ENCODE peak calls at places on chromosomes 16 and 17, in nine cellular contexts. M is heart right ventricle, A is fibroblast of lung, Q is HFF-Myc, Y is Peyer's patch, T is uterus, J is glutamatergic neuron, L is mesothelial cell of epicardium, I is thoracic aorta. W is an unnamed sample.

GRCh38 chr17:29709861-29710849 is 87.4 kb upstream of the CORO6 start:
- DNase-seq in M (no peak), A (peak), Q (no peak), Y (no peak), T (no peak), J (no peak), L (no peak), I (no peak), W (no peak)

GRCh38 chr17:45235071-45236001 is 13.7 kb downstream of the FMNL1 start:
- DNase-seq in M (peak), A (peak), Q (peak), Y (peak), T (peak), J (peak), L (peak), I (peak), W (peak)

GRCh38 chr17:28272166-28272565 is 46.8 kb upstream of the TMEM97 start:
- DNase-seq in M (no peak), A (no peak), Q (no peak), Y (no peak), T (no peak), J (no peak), L (no peak), I (no peak), W (no peak)

GRCh38 chr16:4372315-4372577 is 598 bp downstream of the VASN start:
- DNase-seq in M (no peak), A (no peak), Q (no peak), Y (no peak), T (no peak), J (no peak), L (no peak), I (no peak), W (no peak)

GRCh38 chr16:84618428-84619102 is 687 bp upstream of the COTL1 start:
- DNase-seq in M (no peak), A (peak), Q (peak), Y (peak), T (peak), J (peak), L (no peak), I (no peak), W (peak)

GRCh38 chr17:19343256-19343630 is 19.3 kb downstream of the B9D1 start:
- DNase-seq in M (no peak), A (no peak), Q (no peak), Y (no peak), T (peak), J (no peak), L (no peak), I (no peak), W (no peak)

GRCh38 chr17:77433385-77434135 is 292.8 kb downstream of the SEC14L1 start:
- DNase-seq in M (peak), A (peak), Q (no peak), Y (no peak), T (peak), J (no peak), L (no peak), I (no peak), W (no peak)

GRCh38 chr16:17518441-17518840 is 47.7 kb upstream of the XYLT1 start:
- DNase-seq in M (no peak), A (peak), Q (no peak), Y (no peak), T (no peak), J (no peak), L (no peak), I (no peak), W (no peak)

GRCh38 chr17:52106638-52107261 is 51.8 kb downstream of the CA10 start:
- DNase-seq in M (peak), A (peak), Q (peak), Y (no peak), T (no peak), J (peak), L (peak), I (no peak), W (no peak)

GRCh38 chr17:6425407-6425806 is 9.5 kb downstream of the AIPL1 start:
- DNase-seq in M (no peak), A (no peak), Q (no peak), Y (no peak), T (no peak), J (no peak), L (no peak), I (no peak), W (no peak)

GRCh38 chr17:6428207-6428965 is 6.5 kb downstream of the AIPL1 start:
- DNase-seq in M (no peak), A (no peak), Q (no peak), Y (no peak), T (no peak), J (no peak), L (no peak), I (no peak), W (no peak)

GRCh38 chr17:6426356-6427101 is 8.4 kb downstream of the AIPL1 start:
- DNase-seq in M (no peak), A (no peak), Q (no peak), Y (no peak), T (no peak), J (no peak), L (no peak), I (no peak), W (no peak)

GRCh38 chr17:6429266-6429665 is 5.7 kb downstream of the AIPL1 start:
- DNase-seq in M (no peak), A (no peak), Q (no peak), Y (no peak), T (no peak), J (peak), L (no peak), I (no peak), W (no peak)

DNA sequence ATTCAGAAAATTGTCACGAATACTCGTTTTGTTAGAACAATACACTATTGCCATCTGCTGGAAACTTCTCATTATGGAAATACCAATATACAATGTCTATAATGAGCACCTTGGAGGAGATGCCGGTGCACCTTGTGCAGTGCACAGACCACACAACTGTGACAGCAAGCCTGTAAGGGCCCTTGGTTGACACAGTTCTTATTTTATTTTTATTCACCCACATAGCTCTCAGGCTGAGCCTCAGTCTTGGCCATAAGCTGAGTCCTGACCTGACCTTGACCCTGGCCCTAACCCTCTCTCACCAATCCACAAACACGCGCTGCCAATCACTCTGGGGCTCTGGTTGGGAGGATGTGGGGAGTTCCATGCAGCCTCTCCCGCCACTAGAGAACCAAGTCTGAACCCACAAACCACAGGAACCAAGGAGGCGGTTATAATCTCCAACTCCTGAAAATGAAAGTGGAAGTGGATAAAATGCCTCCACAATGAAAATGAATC is 7.6 kb downstream of the AIPL1 start:
- DNase-seq in M (no peak), A (peak), Q (no peak), Y (no peak), T (no peak), J (no peak), L (no peak), I (no peak), W (no peak)
- TF ChIP-seq CTCF in M (no peak), A (no peak), Q (no peak), Y (no peak), T (no peak), J (no peak), L (no peak), I (no peak), W (peak)

DNA sequence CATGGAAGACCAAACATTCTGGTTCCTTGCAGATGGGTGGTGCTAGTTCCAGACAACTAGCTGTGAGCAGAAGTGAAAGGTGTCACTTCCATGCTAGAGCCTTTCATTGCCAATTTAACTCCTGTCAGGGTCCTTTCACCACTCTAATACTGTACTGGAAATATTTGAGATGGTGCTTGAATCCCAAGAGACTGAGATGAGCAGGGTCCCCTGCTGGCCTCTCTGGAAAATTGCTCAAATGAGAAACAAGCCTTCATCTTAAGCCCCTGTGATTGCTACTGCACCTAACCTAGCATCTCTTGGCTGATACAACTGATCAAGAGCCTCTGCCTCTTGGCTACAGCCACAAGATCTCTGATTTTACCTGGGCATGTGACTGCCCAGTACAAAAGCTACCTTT is 7.4 kb upstream of the VAC14 start:
- DNase-seq in M (no peak), A (no peak), Q (no peak), Y (no peak), T (no peak), J (no peak), L (no peak), I (no peak), W (no peak)
- TF ChIP-seq CTCF in M (no peak), A (peak), Q (peak), Y (no peak), T (no peak), J (no peak), L (no peak), I (no peak), W (no peak)

DNA sequence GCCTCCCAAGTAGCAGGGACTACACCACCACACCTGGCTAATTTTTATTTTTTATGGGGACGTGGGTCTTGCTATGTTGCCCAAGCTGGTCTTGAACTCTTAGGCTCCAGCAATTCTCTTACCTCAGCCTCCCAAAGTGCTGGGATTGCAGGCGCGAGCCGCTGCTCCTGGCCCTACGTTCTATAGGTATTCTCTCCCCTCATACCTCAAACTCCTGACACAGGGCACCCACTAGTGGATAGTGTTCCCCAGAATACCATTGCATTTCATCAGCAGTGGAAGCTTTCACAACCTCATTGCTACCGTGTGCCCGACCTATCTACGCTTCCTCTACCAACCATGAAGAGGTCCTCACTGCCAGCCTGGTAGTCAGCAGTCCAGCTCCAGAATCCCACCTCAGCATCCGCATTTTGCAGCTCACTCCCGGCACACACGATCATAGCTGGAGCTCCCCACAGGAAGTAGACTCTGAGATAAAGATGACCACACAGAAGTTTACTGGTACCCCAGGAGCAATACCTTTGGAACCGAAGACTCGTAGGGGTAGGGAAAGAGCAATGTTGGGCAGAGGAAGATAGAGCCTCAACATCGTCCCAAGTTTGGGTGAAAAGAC is 9.3 kb downstream of the CTRB2 start:
- DNase-seq in M (no peak), A (no peak), Q (no peak), Y (no peak), T (no peak), J (no peak), L (no peak), I (no peak), W (no peak)
- TF ChIP-seq CTCF in M (no peak), A (no peak), Q (no peak), Y (no peak), T (no peak), J (no peak), L (no peak), I (no peak), W (no peak)

GRCh38 chr16:9695152-9695551 is 487.1 kb downstream of the GRIN2A start:
- DNase-seq in M (no peak), A (no peak), Q (no peak), Y (no peak), T (no peak), J (no peak), L (no peak), I (no peak), W (no peak)
- TF ChIP-seq CTCF in M (no peak), A (no peak), Q (no peak), Y (no peak), T (no peak), J (no peak), L (no peak), I (no peak), W (no peak)

DNA sequence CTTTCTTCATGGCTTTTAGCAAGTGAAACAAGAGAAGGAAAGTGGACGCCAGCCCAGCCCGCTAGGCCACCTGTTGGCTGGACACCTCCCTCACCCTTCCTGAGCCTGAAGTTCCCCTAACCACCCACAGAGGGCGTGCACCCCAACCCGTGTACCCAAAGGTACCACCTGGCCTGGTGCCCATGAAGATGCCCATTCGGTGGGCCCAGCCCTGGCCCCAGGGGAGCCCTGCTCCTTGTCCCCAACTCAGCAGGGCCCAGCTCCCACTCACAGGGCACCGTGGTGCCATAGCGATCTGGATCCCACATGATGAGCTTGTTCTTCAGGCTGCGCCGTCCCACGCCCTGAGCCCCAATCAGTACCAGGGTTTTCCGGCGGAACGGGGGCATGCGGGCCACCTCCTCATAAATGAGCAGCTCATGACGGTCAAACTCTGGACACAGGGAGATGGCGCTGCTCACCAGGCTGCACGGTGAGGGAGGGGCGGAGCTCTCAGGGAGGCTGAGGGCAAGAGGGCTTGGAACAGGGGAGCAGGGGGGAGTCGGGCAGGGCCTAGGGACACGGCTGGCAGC is 26.8 kb downstream of the MPP2 start:
- DNase-seq in M (no peak), A (peak), Q (no peak), Y (peak), T (peak), J (peak), L (no peak), I (no peak), W (no peak)
- TF ChIP-seq CTCF in M (peak), A (peak), Q (peak), Y (peak), T (no peak), J (peak), L (peak), I (peak), W (peak)

GRCh38 chr17:8256291-8256690 is 7.2 kb downstream of the PFAS start:
- DNase-seq in M (no peak), A (no peak), Q (no peak), Y (no peak), T (no peak), J (no peak), L (no peak), I (no peak), W (no peak)

GRCh38 chr17:8254881-8255280 is 5.8 kb downstream of the PFAS start:
- DNase-seq in M (no peak), A (no peak), Q (no peak), Y (no peak), T (no peak), J (no peak), L (no peak), I (no peak), W (no peak)

GRCh38 chr17:8255499-8255898 is 6.4 kb downstream of the PFAS start:
- DNase-seq in M (no peak), A (no peak), Q (no peak), Y (no peak), T (no peak), J (no peak), L (no peak), I (no peak), W (no peak)

GRCh38 chr17:8256691-8257090 is 7.6 kb downstream of the PFAS start:
- DNase-seq in M (no peak), A (no peak), Q (no peak), Y (no peak), T (no peak), J (no peak), L (no peak), I (no peak), W (no peak)

GRCh38 chr17:8253801-8254200 is 4.7 kb downstream of the PFAS start:
- DNase-seq in M (peak), A (no peak), Q (no peak), Y (peak), T (no peak), J (peak), L (no peak), I (no peak), W (no peak)
- TF ChIP-seq CTCF in M (peak), A (peak), Q (no peak), Y (peak), T (no peak), J (no peak), L (no peak), I (no peak), W (peak)

DNA sequence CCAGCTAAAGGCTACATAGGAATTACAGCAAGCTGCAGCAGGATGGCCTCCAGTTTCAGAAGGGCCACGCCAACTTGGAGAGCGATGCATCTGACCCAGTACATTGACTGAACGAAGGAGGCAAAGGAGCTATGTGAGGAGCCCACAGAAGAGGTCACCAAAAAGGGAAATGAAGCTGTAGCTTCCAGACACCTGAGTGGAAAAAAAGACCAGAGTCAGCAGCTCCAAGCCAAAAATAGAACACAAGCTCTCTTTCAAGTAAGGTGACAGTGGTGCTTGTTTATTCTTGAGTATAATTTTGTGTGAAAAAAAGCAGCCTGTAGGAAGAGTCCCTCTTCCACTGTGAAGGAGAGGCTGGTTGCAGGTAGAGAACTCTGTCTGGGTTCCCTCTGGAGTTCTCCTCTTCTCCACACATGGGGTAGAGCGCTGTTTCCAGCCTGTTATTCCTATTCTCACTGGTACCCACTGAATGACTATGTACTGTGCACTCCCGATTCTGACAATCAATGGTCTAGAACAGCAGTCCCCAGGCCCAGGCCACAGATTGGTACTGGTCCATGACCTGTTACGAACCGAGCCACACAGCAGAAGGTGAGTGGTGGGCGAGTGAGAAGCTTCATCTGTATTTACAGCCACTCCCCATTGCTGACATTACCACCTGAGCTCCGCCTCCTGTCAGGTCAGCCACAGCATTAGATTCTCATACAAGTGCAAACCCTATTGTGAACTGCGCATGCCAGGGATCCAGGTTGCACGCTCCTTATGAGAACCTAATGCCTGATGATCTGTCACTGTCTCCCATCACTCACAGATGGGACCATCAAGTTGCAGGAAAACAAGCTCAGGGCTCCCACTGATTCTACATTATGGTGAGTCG is 15.1 kb downstream of the CCL4 start:
- DNase-seq in M (no peak), A (no peak), Q (no peak), Y (no peak), T (no peak), J (no peak), L (no peak), I (no peak), W (no peak)
- TF ChIP-seq CTCF in M (no peak), A (no peak), Q (no peak), Y (no peak), T (no peak), J (no peak), L (no peak), I (no peak), W (no peak)

GRCh38 chr16:71242601-71243000 is 12.1 kb upstream of the HYDIN start:
- DNase-seq in M (no peak), A (no peak), Q (no peak), Y (peak), T (no peak), J (no peak), L (no peak), I (no peak), W (no peak)
- TF ChIP-seq CTCF in M (no peak), A (no peak), Q (no peak), Y (no peak), T (no peak), J (no peak), L (no peak), I (no peak), W (no peak)